ENCODE peak calls at places on chromosomes 1 and 21, in six cellular contexts. Z is fibroblast of lung, M is prostate gland, Y is GM23248, I is body of pancreas, G is heart left ventricle. W is an unnamed sample.

GRCh38 chr1:76254165-76255043 is 179.9 kb downstream of the ST6GALNAC3 start:
- DNase-seq in Z (peak; percentile 74), M (no peak), Y (peak; percentile 51), I (no peak), G (no peak), W (no peak)

GRCh38 chr1:3060601-3061551 is 8.1 kb upstream of the PRDM16 start:
- DNase-seq in Z (peak; percentile 28), M (no peak), Y (peak; percentile 54), I (no peak), G (no peak), W (no peak)

GRCh38 chr1:180572745-180573144 is 14.0 kb downstream of the OVAAL start:
- DNase-seq in Z (no peak), M (no peak), Y (no peak), I (no peak), G (no peak), W (no peak)

GRCh38 chr21:42555756-42556438 is 42.2 kb downstream of the SLC37A1 start:
- DNase-seq in Z (no peak), M (no peak), Y (no peak), I (peak; percentile 6), G (peak; percentile 15), W (no peak)

GRCh38 chr21:21029159-21029558 is 30.9 kb downstream of the NCAM2 start:
- DNase-seq in Z (peak; percentile 41), M (no peak), Y (no peak), I (no peak), G (no peak), W (no peak)

GRCh38 chr1:61506231-61506630 is 218.7 kb downstream of the TM2D1 start:
- DNase-seq in Z (peak; percentile 10), M (no peak), Y (peak; percentile 42), I (no peak), G (no peak), W (no peak)

GRCh38 chr1:164440222-164440621 is 118.8 kb upstream of the PBX1 start:
- DNase-seq in Z (peak; percentile 11), M (no peak), Y (peak; percentile 41), I (peak; percentile 17), G (peak; percentile 64), W (no peak)

GRCh38 chr1:229378586-229379442 is 36.0 kb upstream of the CCSAP start:
- DNase-seq in Z (peak; percentile 5), M (no peak), Y (peak; percentile 10), I (no peak), G (no peak), W (no peak)

GRCh38 chr1:32992489-32993214 is 28.0 kb upstream of the RNF19B start:
- DNase-seq in Z (peak; percentile 99), M (peak; percentile 76), Y (peak; percentile 97), I (peak; percentile 79), G (peak; percentile 86), W (peak; percentile 27)

GRCh38 chr1:27109103-27109822 is 45.7 kb downstream of the SLC9A1 start:
- DNase-seq in Z (no peak), M (no peak), Y (peak; percentile 57), I (no peak), G (no peak), W (no peak)

GRCh38 chr1:20166047-20166446 is 19.8 kb upstream of the UBXN10 start:
- DNase-seq in Z (no peak), M (peak; percentile 39), Y (peak; percentile 56), I (no peak), G (no peak), W (no peak)

GRCh38 chr1:174060090-174060489 is 37.9 kb upstream of the RC3H1 start:
- DNase-seq in Z (peak; percentile 66), M (no peak), Y (peak; percentile 30), I (no peak), G (no peak), W (no peak)

GRCh38 chr1:44170281-44170823 is 28.9 kb upstream of the KLF18 start:
- DNase-seq in Z (peak; percentile 58), M (no peak), Y (peak; percentile 66), I (no peak), G (no peak), W (no peak)

GRCh38 chr1:44174630-44175029 is 33.2 kb upstream of the KLF18 start:
- DNase-seq in Z (no peak), M (no peak), Y (no peak), I (no peak), G (no peak), W (no peak)
- H3K9me3 ChIP-seq in Z (no peaks in the 10 kb centered on the region), M (no peaks in the 10 kb centered on the region), Y (no peaks in the 10 kb centered on the region), I (no peaks in the 10 kb centered on the region), G (no peaks in the 10 kb centered on the region), W (no peaks in the 10 kb centered on the region)

GRCh38 chr21:38780879-38781278 is 24.9 kb upstream of the ETS2 start:
- DNase-seq in Z (no peak), M (no peak), Y (no peak), I (no peak), G (no peak), W (no peak)
- H3K9me3 ChIP-seq in Z (no peaks in the 10 kb centered on the region), M (no peaks in the 10 kb centered on the region), Y (no peaks in the 10 kb centered on the region), I (no peaks in the 10 kb centered on the region), G (peaks cover 27% of the 10 kb centered on the region), W (peaks cover 5% of the 10 kb centered on the region)

GRCh38 chr1:29565490-29565889 is 329.2 kb downstream of the PTPRU start:
- DNase-seq in Z (no peak), M (no peak), Y (no peak), I (no peak), G (no peak), W (no peak)
- H3K9me3 ChIP-seq in Z (no peaks in the 10 kb centered on the region), M (no peaks in the 10 kb centered on the region), Y (no peaks in the 10 kb centered on the region), I (no peaks in the 10 kb centered on the region), G (peaks cover 36% of the 10 kb centered on the region), W (peaks cover 23% of the 10 kb centered on the region)

DNA sequence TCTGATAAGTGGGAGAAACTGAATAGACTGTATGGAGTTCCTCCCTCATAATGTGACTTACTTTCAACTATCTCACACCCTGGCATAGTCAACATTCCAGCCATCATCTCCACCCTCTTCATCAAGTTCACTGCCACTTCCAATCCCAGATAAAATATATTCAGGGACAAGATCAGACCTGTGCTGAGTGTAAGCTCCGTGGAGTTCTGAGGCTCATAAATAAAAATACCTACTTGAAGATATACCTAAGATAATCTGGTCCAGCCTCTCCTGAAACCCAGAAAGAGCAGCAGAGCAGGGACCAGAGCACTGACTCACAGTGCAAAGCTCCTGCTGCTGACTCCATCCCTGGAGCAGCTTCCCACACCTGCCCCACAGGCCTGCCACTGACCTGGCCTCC is 1.7 kb upstream of the LCE7A start:
- DNase-seq in Z (no peak), M (no peak), Y (no peak), I (no peak), G (no peak), W (no peak)
- H3K9me3 ChIP-seq in Z (no peaks in the 10 kb centered on the region), M (no peaks in the 10 kb centered on the region), Y (no peaks in the 10 kb centered on the region), I (no peaks in the 10 kb centered on the region), G (no peaks in the 10 kb centered on the region), W (no peaks in the 10 kb centered on the region)

DNA sequence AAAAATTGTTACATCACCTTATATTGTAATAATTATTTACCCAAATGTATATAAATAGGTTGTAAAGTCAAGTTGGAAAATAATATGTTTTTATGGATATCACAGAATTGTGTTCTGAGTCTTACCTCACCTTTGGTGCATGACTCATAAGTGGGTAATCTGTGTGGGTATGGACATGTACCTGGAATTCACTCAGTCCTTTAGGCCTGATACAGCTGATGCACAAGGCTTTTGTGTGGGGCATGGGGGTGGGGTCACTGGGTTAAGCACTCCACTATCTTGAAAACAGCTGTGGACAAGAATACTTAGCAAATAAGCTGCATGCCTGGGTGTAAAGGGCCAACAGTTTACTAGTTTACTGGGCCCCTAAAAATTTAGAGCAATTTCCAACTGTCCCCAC is 34.4 kb downstream of the INKA2 start:
- DNase-seq in Z (peak; percentile 22), M (no peak), Y (no peak), I (no peak), G (no peak), W (no peak)
- H3K9me3 ChIP-seq in Z (no peaks in the 10 kb centered on the region), M (no peaks in the 10 kb centered on the region), Y (no peaks in the 10 kb centered on the region), I (no peaks in the 10 kb centered on the region), G (no peaks in the 10 kb centered on the region), W (no peaks in the 10 kb centered on the region)

DNA sequence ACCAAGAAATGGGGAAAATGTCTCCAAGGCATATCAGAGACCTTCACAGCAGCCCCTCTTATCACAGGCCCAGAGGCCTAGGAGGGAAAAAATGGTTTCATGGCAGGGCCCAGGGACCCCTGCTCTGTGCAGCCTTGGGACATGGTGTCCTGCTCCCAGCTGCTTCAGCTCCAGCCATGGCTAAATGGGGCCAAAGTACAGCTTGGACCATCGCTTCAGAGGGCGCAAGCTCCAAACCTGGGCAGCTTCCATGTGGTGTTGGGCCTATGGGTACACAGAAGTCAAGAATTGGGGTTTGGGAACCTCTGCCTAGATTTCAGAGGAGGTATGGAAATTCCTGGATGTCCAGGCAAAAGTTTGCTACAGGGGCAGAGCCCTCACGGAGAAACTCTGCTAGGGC is 282.4 kb upstream of the BEND5 start:
- DNase-seq in Z (no peak), M (no peak), Y (no peak), I (no peak), G (no peak), W (no peak)
- H3K9me3 ChIP-seq in Z (no peaks in the 10 kb centered on the region), M (no peaks in the 10 kb centered on the region), Y (no peaks in the 10 kb centered on the region), I (no peaks in the 10 kb centered on the region), G (no peaks in the 10 kb centered on the region), W (no peaks in the 10 kb centered on the region)

DNA sequence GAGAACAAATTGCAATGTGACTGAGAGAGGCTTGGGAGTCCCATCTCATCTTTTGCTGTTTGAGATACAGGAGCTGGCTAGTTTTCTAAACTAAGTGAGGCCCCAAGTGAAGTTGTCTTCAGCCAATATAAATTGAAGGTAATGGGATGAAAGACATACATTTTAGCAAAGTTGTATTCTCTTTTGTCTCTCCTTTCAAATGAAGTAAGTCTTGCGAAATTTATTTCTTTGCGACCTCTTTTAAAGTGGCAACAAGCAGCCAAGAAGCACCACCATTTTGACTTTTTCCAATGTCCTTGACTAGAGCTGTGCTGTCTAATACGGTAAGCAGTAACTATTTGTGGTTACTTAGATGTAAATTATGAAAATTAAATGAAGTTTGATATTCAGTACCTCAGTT is 385.7 kb downstream of the USP25 start:
- DNase-seq in Z (no peak), M (no peak), Y (no peak), I (no peak), G (no peak), W (no peak)
- H3K9me3 ChIP-seq in Z (no peaks in the 10 kb centered on the region), M (no peaks in the 10 kb centered on the region), Y (no peaks in the 10 kb centered on the region), I (no peaks in the 10 kb centered on the region), G (no peaks in the 10 kb centered on the region), W (no peaks in the 10 kb centered on the region)